ENCODE peak calls at places on chromosomes 7 and 10, in five cellular contexts. G, Q, P, M and I are unnamed samples.

GRCh38 chr7:114370177-114370576 is 44.4 kb upstream of the FOXP2 start:
- DNase-seq in G (no peak), Q (no peak), P (no peak), M (no peak), I (no peak)

GRCh38 chr7:151272877-151273276 is 24.4 kb upstream of the SMARCD3 start:
- DNase-seq in G (no peak), Q (no peak), P (no peak), M (no peak), I (no peak)

GRCh38 chr10:33273295-33274002 is 61.0 kb downstream of the NRP1 start:
- DNase-seq in G (peak), Q (peak), P (peak), M (no peak), I (no peak)

GRCh38 chr10:78540355-78541076 is 506.9 kb downstream of the RPS24 start:
- DNase-seq in G (no peak), Q (peak), P (no peak), M (no peak), I (no peak)

GRCh38 chr7:132501956-132502355 is 74.3 kb downstream of the PLXNA4 start:
- DNase-seq in G (no peak), Q (peak), P (no peak), M (no peak), I (no peak)

GRCh38 chr7:151275813-151276577 is 27.5 kb upstream of the SMARCD3 start:
- DNase-seq in G (no peak), Q (no peak), P (no peak), M (no peak), I (no peak)

GRCh38 chr10:68813554-68813953 is 13.8 kb upstream of the STOX1 start:
- DNase-seq in G (no peak), Q (no peak), P (no peak), M (no peak), I (no peak)

GRCh38 chr7:33716581-33717477 is 188.5 kb upstream of the BMPER start:
- DNase-seq in G (no peak), Q (peak), P (peak), M (no peak), I (no peak)

GRCh38 chr10:61452655-61453641 is at the start of gene TMEM26:
- DNase-seq in G (peak), Q (peak), P (no peak), M (no peak), I (no peak)

GRCh38 chr7:21429786-21430574 is 2.1 kb downstream of the SP4 start:
- DNase-seq in G (no peak), Q (no peak), P (no peak), M (no peak), I (no peak)

GRCh38 chr7:74236284-74236683 is 17.9 kb downstream of the RFC2 start:
- DNase-seq in G (no peak), Q (no peak), P (no peak), M (no peak), I (no peak)

GRCh38 chr10:88428442-88428841 is 154.7 kb downstream of the RNLS start:
- DNase-seq in G (no peak), Q (peak), P (peak), M (no peak), I (no peak)

GRCh38 chr7:102273749-102274712 is 12.6 kb upstream of the SH2B2 start:
- DNase-seq in G (no peak), Q (no peak), P (peak), M (no peak), I (no peak)

GRCh38 chr7:139602143-139602722 is 78.7 kb downstream of the CLEC2L start:
- DNase-seq in G (no peak), Q (peak), P (peak), M (no peak), I (no peak)

GRCh38 chr10:58920655-58921003 is 255.8 kb upstream of the PHYHIPL start:
- DNase-seq in G (no peak), Q (no peak), P (no peak), M (no peak), I (no peak)

GRCh38 chr10:10798543-10799192 is 219.0 kb upstream of the CELF2 start:
- DNase-seq in G (no peak), Q (no peak), P (no peak), M (no peak), I (no peak)

GRCh38 chr10:31158000-31158658 is 126.5 kb upstream of the ZNF438 start:
- DNase-seq in G (no peak), Q (peak), P (peak), M (no peak), I (no peak)

GRCh38 chr10:5813091-5813340 is 218 bp downstream of the GDI2 start:
- DNase-seq in G (no peak), Q (no peak), P (no peak), M (no peak), I (no peak)

GRCh38 chr7:115471891-115472290 is 550.0 kb downstream of the MDFIC start:
- DNase-seq in G (no peak), Q (no peak), P (no peak), M (no peak), I (no peak)

GRCh38 chr7:138465046-138465445 is 5.0 kb downstream of the TRIM24 start:
- DNase-seq in G (no peak), Q (peak), P (peak), M (no peak), I (no peak)

GRCh38 chr10:59448616-59449015 is 86.3 kb upstream of the FAM13C start:
- DNase-seq in G (no peak), Q (no peak), P (no peak), M (no peak), I (no peak)

GRCh38 chr10:73647211-73647874 is 6.1 kb upstream of the MYOZ1 start:
- DNase-seq in G (no peak), Q (no peak), P (peak), M (no peak), I (no peak)

GRCh38 chr7:75639071-75639892 is 99.5 kb downstream of the HIP1 start:
- DNase-seq in G (no peak), Q (peak), P (peak), M (peak), I (no peak)

GRCh38 chr10:72375173-72375572 is 20.5 kb upstream of the DNAJB12 start:
- DNase-seq in G (no peak), Q (peak), P (no peak), M (no peak), I (no peak)

GRCh38 chr10:129849452-129849750 is 114.7 kb downstream of the EBF3 start:
- DNase-seq in G (no peak), Q (no peak), P (no peak), M (no peak), I (no peak)

GRCh38 chr7:121026577-121027111 is 38.1 kb downstream of the CPED1 start:
- DNase-seq in G (no peak), Q (no peak), P (no peak), M (no peak), I (no peak)

GRCh38 chr10:11515596-11516418 is 95.6 kb downstream of the USP6NL start:
- DNase-seq in G (no peak), Q (peak), P (peak), M (peak), I (no peak)

GRCh38 chr7:77238703-77239136 is 39.1 kb upstream of the FGL2 start:
- DNase-seq in G (no peak), Q (peak), P (no peak), M (no peak), I (no peak)

GRCh38 chr10:118128675-118129074 is 81.9 kb upstream of the RAB11FIP2 start:
- DNase-seq in G (no peak), Q (no peak), P (no peak), M (no peak), I (no peak)

GRCh38 chr10:80265740-80266512 is 23.5 kb downstream of the MAT1A start:
- DNase-seq in G (no peak), Q (no peak), P (no peak), M (no peak), I (no peak)